ENCODE peak calls at places on chromosomes 1 and 21, in four cellular contexts. One of them, this sample, is unnamed.
A peak's percentile ranks its signal among the peaks of the same experiment; 100 is the strongest.

GRCh38 chr1:13754510-13755103 is 54.6 kb downstream of the PRDM2 start:
- DNase-seq in activated naive CD8-positive, alpha-beta T cell treated with anti-CD3 and anti-CD28 coated beads, Interleukin-2, amount 50 U/mL, for 24 hours: no peak
- DNase-seq in NCI-H2081 treated with DMSO at 0.1 percent for 48 hours: no peak
- DNase-seq in right atrium auricular region: no peak
- DNase-seq in this sample: no peak

GRCh38 chr1:195481293-195481692 is 1126.9 kb downstream of the KCNT2 start:
- DNase-seq in activated naive CD8-positive, alpha-beta T cell treated with anti-CD3 and anti-CD28 coated beads, Interleukin-2, amount 50 U/mL, for 24 hours: no peak
- DNase-seq in NCI-H2081 treated with DMSO at 0.1 percent for 48 hours: no peak
- DNase-seq in right atrium auricular region: no peak
- DNase-seq in this sample: no peak

GRCh38 chr1:39295901-39296300 is 91.4 kb downstream of the MACF1 start:
- DNase-seq in activated naive CD8-positive, alpha-beta T cell treated with anti-CD3 and anti-CD28 coated beads, Interleukin-2, amount 50 U/mL, for 24 hours: no peak
- DNase-seq in NCI-H2081 treated with DMSO at 0.1 percent for 48 hours: no peak
- DNase-seq in right atrium auricular region: no peak
- DNase-seq in this sample: no peak

GRCh38 chr1:227170361-227171166 is 147.7 kb downstream of the CDC42BPA start:
- DNase-seq in activated naive CD8-positive, alpha-beta T cell treated with anti-CD3 and anti-CD28 coated beads, Interleukin-2, amount 50 U/mL, for 24 hours: no peak
- DNase-seq in NCI-H2081 treated with DMSO at 0.1 percent for 48 hours: no peak
- DNase-seq in right atrium auricular region: no peak
- DNase-seq in this sample: no peak

GRCh38 chr1:118290046-118290445 is 105.0 kb upstream of the SPAG17 start:
- DNase-seq in activated naive CD8-positive, alpha-beta T cell treated with anti-CD3 and anti-CD28 coated beads, Interleukin-2, amount 50 U/mL, for 24 hours: no peak
- DNase-seq in NCI-H2081 treated with DMSO at 0.1 percent for 48 hours: no peak
- DNase-seq in right atrium auricular region: no peak
- DNase-seq in this sample: no peak

GRCh38 chr21:45534591-45535331 is 7.5 kb downstream of the SLC19A1 start:
- DNase-seq in activated naive CD8-positive, alpha-beta T cell treated with anti-CD3 and anti-CD28 coated beads, Interleukin-2, amount 50 U/mL, for 24 hours: no peak
- DNase-seq in NCI-H2081 treated with DMSO at 0.1 percent for 48 hours: no peak
- DNase-seq in right atrium auricular region: no peak
- DNase-seq in this sample: no peak

GRCh38 chr1:52947490-52947889 is 20.4 kb downstream of the SCP2 start:
- DNase-seq in activated naive CD8-positive, alpha-beta T cell treated with anti-CD3 and anti-CD28 coated beads, Interleukin-2, amount 50 U/mL, for 24 hours: no peak
- DNase-seq in NCI-H2081 treated with DMSO at 0.1 percent for 48 hours: no peak
- DNase-seq in right atrium auricular region: no peak
- DNase-seq in this sample: no peak

GRCh38 chr1:84569216-84569615 is 5.0 kb downstream of the CTBS start:
- DNase-seq in activated naive CD8-positive, alpha-beta T cell treated with anti-CD3 and anti-CD28 coated beads, Interleukin-2, amount 50 U/mL, for 24 hours: no peak
- DNase-seq in NCI-H2081 treated with DMSO at 0.1 percent for 48 hours: no peak
- DNase-seq in right atrium auricular region: no peak
- DNase-seq in this sample: no peak

GRCh38 chr1:196667131-196667530 is 15.3 kb downstream of the CFH start:
- DNase-seq in activated naive CD8-positive, alpha-beta T cell treated with anti-CD3 and anti-CD28 coated beads, Interleukin-2, amount 50 U/mL, for 24 hours: no peak
- DNase-seq in NCI-H2081 treated with DMSO at 0.1 percent for 48 hours: no peak
- DNase-seq in right atrium auricular region: no peak
- DNase-seq in this sample: no peak

GRCh38 chr1:61082336-61083013 is at the start of gene NFIA:
- DNase-seq in activated naive CD8-positive, alpha-beta T cell treated with anti-CD3 and anti-CD28 coated beads, Interleukin-2, amount 50 U/mL, for 24 hours: peak; percentile 18
- DNase-seq in NCI-H2081 treated with DMSO at 0.1 percent for 48 hours: no peak
- DNase-seq in right atrium auricular region: no peak
- DNase-seq in this sample: no peak

This sample was measured in endothelial cell.